ENCODE peak calls at places on chromosomes 1 and 21, in eight cellular contexts. One of them, this sample, is unnamed.
A peak's percentile ranks its signal among the peaks of the same experiment; 100 is the strongest.

GRCh38 chr1:226370144-226370923 is 37.6 kb downstream of the PARP1 start:
- DNase-seq in adipocyte: no peak
- DNase-seq in DND-41: no peak
- DNase-seq in prostate gland: no peak
- DNase-seq in astrocyte: no peak
- DNase-seq in tibial nerve: no peak
- DNase-seq in CD4-positive, CD25-positive, alpha-beta regulatory T cell: no peak
- DNase-seq in body of pancreas: no peak
- DNase-seq in this sample: no peak

GRCh38 chr1:6348511-6349191 is 44.9 kb downstream of the ACOT7 start:
- DNase-seq in adipocyte: no peak
- DNase-seq in DND-41: peak; percentile 44
- DNase-seq in prostate gland: no peak
- DNase-seq in astrocyte: peak; percentile 85
- DNase-seq in tibial nerve: no peak
- DNase-seq in CD4-positive, CD25-positive, alpha-beta regulatory T cell: no peak
- DNase-seq in body of pancreas: no peak
- DNase-seq in this sample: peak; percentile 37

GRCh38 chr1:32052887-32053286 is 19.9 kb upstream of the TMEM39B start:
- DNase-seq in adipocyte: peak; percentile 15
- DNase-seq in DND-41: no peak
- DNase-seq in prostate gland: no peak
- DNase-seq in astrocyte: peak; percentile 32
- DNase-seq in tibial nerve: no peak
- DNase-seq in CD4-positive, CD25-positive, alpha-beta regulatory T cell: no peak
- DNase-seq in body of pancreas: no peak
- DNase-seq in this sample: no peak

GRCh38 chr1:203133969-203134725 is 6.6 kb downstream of the ADORA1 start:
- DNase-seq in adipocyte: peak; percentile 24
- DNase-seq in DND-41: no peak
- DNase-seq in prostate gland: no peak
- DNase-seq in astrocyte: peak; percentile 58
- DNase-seq in tibial nerve: no peak
- DNase-seq in CD4-positive, CD25-positive, alpha-beta regulatory T cell: no peak
- DNase-seq in body of pancreas: no peak
- DNase-seq in this sample: no peak

GRCh38 chr1:23581219-23581618 is 21.9 kb upstream of the ID3 start:
- DNase-seq in adipocyte: no peak
- DNase-seq in DND-41: no peak
- DNase-seq in prostate gland: no peak
- DNase-seq in astrocyte: no peak
- DNase-seq in tibial nerve: no peak
- DNase-seq in CD4-positive, CD25-positive, alpha-beta regulatory T cell: no peak
- DNase-seq in body of pancreas: no peak
- DNase-seq in this sample: no peak

GRCh38 chr1:907611-908451 is 15.9 kb upstream of the SAMD11 start:
- DNase-seq in adipocyte: no peak
- DNase-seq in DND-41: no peak
- DNase-seq in prostate gland: no peak
- DNase-seq in astrocyte: no peak
- DNase-seq in tibial nerve: peak; percentile 5
- DNase-seq in CD4-positive, CD25-positive, alpha-beta regulatory T cell: no peak
- DNase-seq in body of pancreas: no peak
- DNase-seq in this sample: no peak

GRCh38 chr1:89873757-89874156 is 52.9 kb downstream of the LRRC8D start:
- DNase-seq in adipocyte: peak; percentile 33
- DNase-seq in DND-41: no peak
- DNase-seq in prostate gland: no peak
- DNase-seq in astrocyte: peak; percentile 89
- DNase-seq in tibial nerve: no peak
- DNase-seq in CD4-positive, CD25-positive, alpha-beta regulatory T cell: no peak
- DNase-seq in body of pancreas: no peak
- DNase-seq in this sample: no peak

GRCh38 chr1:8089535-8090228 is 63.6 kb upstream of the ERRFI1 start:
- DNase-seq in adipocyte: peak; percentile 52
- DNase-seq in DND-41: no peak
- DNase-seq in prostate gland: no peak
- DNase-seq in astrocyte: peak; percentile 46
- DNase-seq in tibial nerve: no peak
- DNase-seq in CD4-positive, CD25-positive, alpha-beta regulatory T cell: no peak
- DNase-seq in body of pancreas: no peak
- DNase-seq in this sample: no peak

GRCh38 chr1:64886877-64887276 is 79.5 kb downstream of the JAK1 start:
- DNase-seq in adipocyte: no peak
- DNase-seq in DND-41: no peak
- DNase-seq in prostate gland: no peak
- DNase-seq in astrocyte: no peak
- DNase-seq in tibial nerve: no peak
- DNase-seq in CD4-positive, CD25-positive, alpha-beta regulatory T cell: no peak
- DNase-seq in body of pancreas: no peak
- DNase-seq in this sample: no peak

GRCh38 chr1:100458925-100459814 is 78.8 kb upstream of the GPR88 start:
- DNase-seq in adipocyte: peak; percentile 90
- DNase-seq in DND-41: peak; percentile 58
- DNase-seq in prostate gland: peak; percentile 76
- DNase-seq in astrocyte: peak; percentile 56
- DNase-seq in tibial nerve: peak; percentile 66
- DNase-seq in CD4-positive, CD25-positive, alpha-beta regulatory T cell: peak; percentile 49
- DNase-seq in body of pancreas: peak; percentile 68
- DNase-seq in this sample: peak; percentile 42

GRCh38 chr1:228827026-228827425 is 91.7 kb downstream of the RHOU start:
- DNase-seq in adipocyte: no peak
- DNase-seq in DND-41: no peak
- DNase-seq in prostate gland: no peak
- DNase-seq in astrocyte: no peak
- DNase-seq in tibial nerve: no peak
- DNase-seq in CD4-positive, CD25-positive, alpha-beta regulatory T cell: no peak
- DNase-seq in body of pancreas: no peak
- DNase-seq in this sample: no peak

GRCh38 chr1:45409243-45409642 is 69.0 kb upstream of the MUTYH start:
- DNase-seq in adipocyte: no peak
- DNase-seq in DND-41: no peak
- DNase-seq in prostate gland: no peak
- DNase-seq in astrocyte: peak; percentile 4
- DNase-seq in tibial nerve: no peak
- DNase-seq in CD4-positive, CD25-positive, alpha-beta regulatory T cell: no peak
- DNase-seq in body of pancreas: no peak
- DNase-seq in this sample: no peak

GRCh38 chr1:231690072-231690471 is 63.5 kb downstream of the DISC1 start:
- DNase-seq in adipocyte: no peak
- DNase-seq in DND-41: no peak
- DNase-seq in prostate gland: no peak
- DNase-seq in astrocyte: no peak
- DNase-seq in tibial nerve: no peak
- DNase-seq in CD4-positive, CD25-positive, alpha-beta regulatory T cell: no peak
- DNase-seq in body of pancreas: no peak
- DNase-seq in this sample: no peak

GRCh38 chr1:9657521-9658032 is 6.0 kb downstream of the PIK3CD start:
- DNase-seq in adipocyte: no peak
- DNase-seq in DND-41: no peak
- DNase-seq in prostate gland: no peak
- DNase-seq in astrocyte: no peak
- DNase-seq in tibial nerve: no peak
- DNase-seq in CD4-positive, CD25-positive, alpha-beta regulatory T cell: no peak
- DNase-seq in body of pancreas: no peak
- DNase-seq in this sample: no peak

GRCh38 chr21:35974801-35975200 is 85.5 kb downstream of the SETD4 start:
- DNase-seq in adipocyte: no peak
- DNase-seq in DND-41: no peak
- DNase-seq in prostate gland: peak; percentile 19
- DNase-seq in astrocyte: peak; percentile 76
- DNase-seq in tibial nerve: no peak
- DNase-seq in CD4-positive, CD25-positive, alpha-beta regulatory T cell: no peak
- DNase-seq in body of pancreas: no peak
- DNase-seq in this sample: no peak

GRCh38 chr1:53514436-53514835 is 55.2 kb downstream of the DMRTB1 start:
- DNase-seq in adipocyte: no peak
- DNase-seq in DND-41: no peak
- DNase-seq in prostate gland: no peak
- DNase-seq in astrocyte: no peak
- DNase-seq in tibial nerve: no peak
- DNase-seq in CD4-positive, CD25-positive, alpha-beta regulatory T cell: no peak
- DNase-seq in body of pancreas: no peak
- DNase-seq in this sample: no peak

GRCh38 chr1:75785964-75786853 is at the start of gene RABGGTB:
- DNase-seq in adipocyte: peak; percentile 98
- DNase-seq in DND-41: peak; percentile 96
- DNase-seq in prostate gland: peak; percentile 91
- DNase-seq in astrocyte: peak; percentile 86
- DNase-seq in tibial nerve: peak; percentile 78
- DNase-seq in CD4-positive, CD25-positive, alpha-beta regulatory T cell: peak; percentile 87
- DNase-seq in body of pancreas: peak; percentile 96
- DNase-seq in this sample: peak; percentile 92
- H3K36me3 ChIP-seq in adipocyte: peaks cover 34% of the 10 kb centered on the region
- H3K36me3 ChIP-seq in DND-41: peaks cover 44% of the 10 kb centered on the region
- H3K36me3 ChIP-seq in prostate gland: peaks cover 7% of the 10 kb centered on the region
- H3K36me3 ChIP-seq in astrocyte: peaks cover 18% of the 10 kb centered on the region
- H3K36me3 ChIP-seq in tibial nerve: peaks cover 14% of the 10 kb centered on the region
- H3K36me3 ChIP-seq in CD4-positive, CD25-positive, alpha-beta regulatory T cell: peaks cover 25% of the 10 kb centered on the region
- H3K36me3 ChIP-seq in body of pancreas: no peaks in the 10 kb centered on the region
- H3K36me3 ChIP-seq in this sample: peaks cover 22% of the 10 kb centered on the region

GRCh38 chr1:26288311-26288941 is 8.5 kb downstream of the SH3BGRL3 start:
- DNase-seq in adipocyte: no peak
- DNase-seq in DND-41: peak; percentile 74
- DNase-seq in prostate gland: no peak
- DNase-seq in astrocyte: no peak
- DNase-seq in tibial nerve: no peak
- DNase-seq in CD4-positive, CD25-positive, alpha-beta regulatory T cell: peak; percentile 35
- DNase-seq in body of pancreas: no peak
- DNase-seq in this sample: no peak
- H3K4me1 ChIP-seq in adipocyte: peaks cover 45% of the 10 kb centered on the region
- H3K4me1 ChIP-seq in DND-41: peaks cover 82% of the 10 kb centered on the region
- H3K4me1 ChIP-seq in prostate gland: no peaks in the 10 kb centered on the region
- H3K4me1 ChIP-seq in astrocyte: peaks cover 20% of the 10 kb centered on the region
- H3K4me1 ChIP-seq in tibial nerve: no peaks in the 10 kb centered on the region
- H3K4me1 ChIP-seq in CD4-positive, CD25-positive, alpha-beta regulatory T cell: peaks cover 96% of the 10 kb centered on the region
- H3K4me1 ChIP-seq in body of pancreas: peaks cover 15% of the 10 kb centered on the region
- H3K4me1 ChIP-seq in this sample: peaks cover 90% of the 10 kb centered on the region

GRCh38 chr21:45026066-45026745 is 48.2 kb upstream of the ADARB1 start:
- DNase-seq in adipocyte: no peak
- DNase-seq in DND-41: no peak
- DNase-seq in prostate gland: no peak
- DNase-seq in astrocyte: no peak
- DNase-seq in tibial nerve: peak; percentile 9
- DNase-seq in CD4-positive, CD25-positive, alpha-beta regulatory T cell: no peak
- DNase-seq in body of pancreas: no peak
- DNase-seq in this sample: no peak
- H3K4me3 ChIP-seq in adipocyte: no peak overlapping the region
- H3K4me3 ChIP-seq in DND-41: no peak overlapping the region
- H3K4me3 ChIP-seq in prostate gland: no peak overlapping the region
- H3K4me3 ChIP-seq in astrocyte: no peak overlapping the region
- H3K4me3 ChIP-seq in tibial nerve: no peak overlapping the region
- H3K4me3 ChIP-seq in CD4-positive, CD25-positive, alpha-beta regulatory T cell: no peak overlapping the region
- H3K4me3 ChIP-seq in body of pancreas: no peak overlapping the region
- H3K4me3 ChIP-seq in this sample: no peak overlapping the region

GRCh38 chr1:46575300-46575699 is 23.9 kb upstream of the KNCN start:
- DNase-seq in adipocyte: no peak
- DNase-seq in DND-41: no peak
- DNase-seq in prostate gland: no peak
- DNase-seq in astrocyte: no peak
- DNase-seq in tibial nerve: no peak
- DNase-seq in CD4-positive, CD25-positive, alpha-beta regulatory T cell: no peak
- DNase-seq in body of pancreas: no peak
- DNase-seq in this sample: no peak
- H3K36me3 ChIP-seq in adipocyte: peaks cover 39% of the 10 kb centered on the region
- H3K36me3 ChIP-seq in DND-41: peaks cover 12% of the 10 kb centered on the region
- H3K36me3 ChIP-seq in prostate gland: no peaks in the 10 kb centered on the region
- H3K36me3 ChIP-seq in astrocyte: peaks cover 3% of the 10 kb centered on the region
- H3K36me3 ChIP-seq in tibial nerve: peaks cover 88% of the 10 kb centered on the region
- H3K36me3 ChIP-seq in CD4-positive, CD25-positive, alpha-beta regulatory T cell: peaks cover 52% of the 10 kb centered on the region
- H3K36me3 ChIP-seq in body of pancreas: peaks cover 9% of the 10 kb centered on the region
- H3K36me3 ChIP-seq in this sample: no peaks in the 10 kb centered on the region

GRCh38 chr1:185316163-185317033 is 645 bp downstream of the IVNS1ABP start:
- DNase-seq in adipocyte: peak; percentile 96
- DNase-seq in DND-41: peak; percentile 95
- DNase-seq in prostate gland: peak; percentile 94
- DNase-seq in astrocyte: peak; percentile 84
- DNase-seq in tibial nerve: peak; percentile 90
- DNase-seq in CD4-positive, CD25-positive, alpha-beta regulatory T cell: peak; percentile 87
- DNase-seq in body of pancreas: peak; percentile 92
- DNase-seq in this sample: peak; percentile 76
- H3K4me1 ChIP-seq in adipocyte: peaks cover 32% of the 10 kb centered on the region
- H3K4me1 ChIP-seq in DND-41: peaks cover 56% of the 10 kb centered on the region
- H3K4me1 ChIP-seq in prostate gland: no peaks in the 10 kb centered on the region
- H3K4me1 ChIP-seq in astrocyte: peaks cover 19% of the 10 kb centered on the region
- H3K4me1 ChIP-seq in tibial nerve: no peaks in the 10 kb centered on the region
- H3K4me1 ChIP-seq in CD4-positive, CD25-positive, alpha-beta regulatory T cell: peaks cover 49% of the 10 kb centered on the region
- H3K4me1 ChIP-seq in body of pancreas: peaks cover 47% of the 10 kb centered on the region
- H3K4me1 ChIP-seq in this sample: peaks cover 46% of the 10 kb centered on the region

GRCh38 chr1:150159550-150159949 is 9.8 kb downstream of the PLEKHO1 start:
- DNase-seq in adipocyte: no peak
- DNase-seq in DND-41: no peak
- DNase-seq in prostate gland: no peak
- DNase-seq in astrocyte: no peak
- DNase-seq in tibial nerve: no peak
- DNase-seq in CD4-positive, CD25-positive, alpha-beta regulatory T cell: no peak
- DNase-seq in body of pancreas: no peak
- DNase-seq in this sample: no peak
- H3K4me3 ChIP-seq in adipocyte: no peak overlapping the region
- H3K4me3 ChIP-seq in DND-41: no peak overlapping the region
- H3K4me3 ChIP-seq in prostate gland: no peak overlapping the region
- H3K4me3 ChIP-seq in astrocyte: no peak overlapping the region
- H3K4me3 ChIP-seq in tibial nerve: no peak overlapping the region
- H3K4me3 ChIP-seq in CD4-positive, CD25-positive, alpha-beta regulatory T cell: no peak overlapping the region
- H3K4me3 ChIP-seq in body of pancreas: no peak overlapping the region
- H3K4me3 ChIP-seq in this sample: no peak overlapping the region

GRCh38 chr1:84653130-84653680 is 37.1 kb downstream of the SSX2IP start:
- DNase-seq in adipocyte: no peak
- DNase-seq in DND-41: no peak
- DNase-seq in prostate gland: no peak
- DNase-seq in astrocyte: peak; percentile 26
- DNase-seq in tibial nerve: no peak
- DNase-seq in CD4-positive, CD25-positive, alpha-beta regulatory T cell: no peak
- DNase-seq in body of pancreas: no peak
- DNase-seq in this sample: no peak
- H3K36me3 ChIP-seq in adipocyte: no peaks in the 10 kb centered on the region
- H3K36me3 ChIP-seq in DND-41: peaks cover 64% of the 10 kb centered on the region
- H3K36me3 ChIP-seq in prostate gland: no peaks in the 10 kb centered on the region
- H3K36me3 ChIP-seq in astrocyte: peaks cover 3% of the 10 kb centered on the region
- H3K36me3 ChIP-seq in tibial nerve: peaks cover 51% of the 10 kb centered on the region
- H3K36me3 ChIP-seq in CD4-positive, CD25-positive, alpha-beta regulatory T cell: peaks cover 7% of the 10 kb centered on the region
- H3K36me3 ChIP-seq in body of pancreas: no peaks in the 10 kb centered on the region
- H3K36me3 ChIP-seq in this sample: peaks cover 28% of the 10 kb centered on the region

GRCh38 chr1:178238722-178239510 is 145.0 kb downstream of the RASAL2 start:
- DNase-seq in adipocyte: peak; percentile 95
- DNase-seq in DND-41: no peak
- DNase-seq in prostate gland: no peak
- DNase-seq in astrocyte: peak; percentile 100
- DNase-seq in tibial nerve: no peak
- DNase-seq in CD4-positive, CD25-positive, alpha-beta regulatory T cell: no peak
- DNase-seq in body of pancreas: no peak
- DNase-seq in this sample: no peak
- H3K4me1 ChIP-seq in adipocyte: peaks cover 39% of the 10 kb centered on the region
- H3K4me1 ChIP-seq in DND-41: no peaks in the 10 kb centered on the region
- H3K4me1 ChIP-seq in prostate gland: no peaks in the 10 kb centered on the region
- H3K4me1 ChIP-seq in astrocyte: peaks cover 33% of the 10 kb centered on the region
- H3K4me1 ChIP-seq in tibial nerve: no peaks in the 10 kb centered on the region
- H3K4me1 ChIP-seq in CD4-positive, CD25-positive, alpha-beta regulatory T cell: no peaks in the 10 kb centered on the region
- H3K4me1 ChIP-seq in body of pancreas: peaks cover 6% of the 10 kb centered on the region
- H3K4me1 ChIP-seq in this sample: no peaks in the 10 kb centered on the region